ENCODE peak calls at places on chromosomes 7 and 10, in seven cellular contexts. Z, O, Q, T, H, V and C are unnamed samples.

GRCh38 chr10:86650151-86650550 is 4.2 kb upstream of the OPN4 start:
- DNase-seq in Z (no peak), O (no peak), Q (no peak), T (no peak), H (no peak), V (no peak), C (no peak)

GRCh38 chr7:149883049-149883439 is 9.3 kb downstream of the ATP6V0E2 start:
- DNase-seq in Z (no peak), O (no peak), Q (no peak), T (no peak), H (no peak), V (no peak), C (no peak)

GRCh38 chr7:121005996-121006565 is 17.6 kb downstream of the CPED1 start:
- DNase-seq in Z (no peak), O (no peak), Q (no peak), T (no peak), H (no peak), V (no peak), C (no peak)

GRCh38 chr7:132791036-132791435 is 214.8 kb upstream of the PLXNA4 start:
- DNase-seq in Z (no peak), O (no peak), Q (no peak), T (no peak), H (no peak), V (no peak), C (no peak)

GRCh38 chr7:121288894-121289293 is 39.9 kb upstream of the WNT16 start:
- DNase-seq in Z (no peak), O (no peak), Q (no peak), T (no peak), H (no peak), V (no peak), C (no peak)

GRCh38 chr10:4127518-4128315 is 342.7 kb upstream of the KLF6 start:
- DNase-seq in Z (no peak), O (peak; percentile 37), Q (no peak), T (no peak), H (no peak), V (no peak), C (no peak)

GRCh38 chr7:137245890-137246289 is 97.6 kb downstream of the PTN start:
- DNase-seq in Z (no peak), O (no peak), Q (no peak), T (no peak), H (no peak), V (no peak), C (no peak)

GRCh38 chr10:3119796-3120459 is 52.6 kb downstream of the PFKP start:
- DNase-seq in Z (peak; percentile 37), O (no peak), Q (peak; percentile 44), T (no peak), H (no peak), V (no peak), C (no peak)

GRCh38 chr7:134435161-134435920 is 23.6 kb downstream of the AKR1B1 start:
- DNase-seq in Z (no peak), O (no peak), Q (no peak), T (no peak), H (no peak), V (no peak), C (no peak)

GRCh38 chr10:31147220-31147608 is 115.5 kb upstream of the ZNF438 start:
- DNase-seq in Z (no peak), O (peak; percentile 53), Q (no peak), T (no peak), H (no peak), V (no peak), C (no peak)

GRCh38 chr10:110698782-110699201 is 54.7 kb downstream of the RBM20 start:
- DNase-seq in Z (no peak), O (peak; percentile 81), Q (no peak), T (no peak), H (no peak), V (no peak), C (no peak)

GRCh38 chr7:152894295-152895170 is 135.0 kb downstream of the ACTR3B start:
- DNase-seq in Z (peak; percentile 59), O (no peak), Q (no peak), T (no peak), H (no peak), V (no peak), C (no peak)

GRCh38 chr7:30741289-30741688 is 10.6 kb upstream of the INMT start:
- DNase-seq in Z (no peak), O (no peak), Q (no peak), T (no peak), H (no peak), V (no peak), C (no peak)

GRCh38 chr7:20310963-20311742 is 19.5 kb upstream of the ITGB8 start:
- DNase-seq in Z (peak; percentile 47), O (no peak), Q (no peak), T (no peak), H (no peak), V (no peak), C (no peak)

GRCh38 chr10:82378146-82378545 is 503.2 kb downstream of the NRG3 start:
- DNase-seq in Z (peak; percentile 42), O (peak; percentile 49), Q (no peak), T (no peak), H (no peak), V (no peak), C (no peak)

GRCh38 chr7:90761584-90761983 is 165.5 kb downstream of the CDK14 start:
- DNase-seq in Z (no peak), O (no peak), Q (no peak), T (no peak), H (no peak), V (no peak), C (no peak)

GRCh38 chr7:28112883-28113540 is 67.6 kb downstream of the JAZF1 start:
- DNase-seq in Z (no peak), O (no peak), Q (no peak), T (no peak), H (no peak), V (no peak), C (no peak)

GRCh38 chr10:784377-784758 is 94.9 kb upstream of the DIP2C start:
- DNase-seq in Z (peak; percentile 57), O (peak; percentile 33), Q (no peak), T (no peak), H (no peak), V (peak; percentile 43), C (peak; percentile 70)

GRCh38 chr10:98435178-98435577 is 11.6 kb downstream of the HPS1 start:
- DNase-seq in Z (no peak), O (no peak), Q (no peak), T (no peak), H (no peak), V (no peak), C (no peak)

GRCh38 chr10:77037735-77038411 is 599.7 kb downstream of the KCNMA1 start:
- DNase-seq in Z (peak; percentile 12), O (no peak), Q (no peak), T (no peak), H (no peak), V (no peak), C (no peak)

GRCh38 chr10:113381906-113382562 is 170.8 kb upstream of the HABP2 start:
- DNase-seq in Z (no peak), O (no peak), Q (no peak), T (peak; percentile 24), H (no peak), V (no peak), C (no peak)

GRCh38 chr10:1451362-1451888 is 285.9 kb downstream of the ADARB2 start:
- DNase-seq in Z (no peak), O (no peak), Q (no peak), T (no peak), H (no peak), V (no peak), C (no peak)